ENCODE peak calls at places on chromosome 22, in nine cellular contexts. F is cardiac muscle cell, O is HCT116, G is dorsolateral prefrontal cortex, B is PC-9, N is fibroblast of pulmonary artery, V is heart right ventricle, J is PC-3, T is OCI-LY7. I is an unnamed sample.

GRCh38 chr22:31958625-31959239 is 14.4 kb downstream of the YWHAH start:
- DNase-seq in V (no peak), F (no peak), T (no peak), O (no peak), J (no peak), N (no peak), B (no peak), G (peak), I (no peak)

GRCh38 chr22:19429950-19430889 is 1.3 kb downstream of the HIRA start:
- DNase-seq in V (peak), O (no peak), N (peak), F (peak), B (no peak), G (no peak), T (peak), J (peak), I (peak)

GRCh38 chr22:33013531-33014162 is 44.5 kb downstream of the SYN3 start:
- DNase-seq in N (no peak), V (no peak), O (no peak), J (no peak), T (no peak), G (no peak), B (no peak), F (no peak), I (no peak)

GRCh38 chr22:26784772-26785171 is 127.4 kb downstream of the MIAT start:
- DNase-seq in O (no peak), T (no peak), G (no peak), B (no peak), J (no peak), F (no peak), V (no peak), N (no peak), I (no peak)

GRCh38 chr22:45906946-45907345 is 70.0 kb downstream of the WNT7B start:
- DNase-seq in V (no peak), N (no peak), J (no peak), F (no peak), O (no peak), B (no peak), T (no peak), G (no peak), I (no peak)

GRCh38 chr22:24474649-24475048 is 20.5 kb upstream of the UPB1 start:
- DNase-seq in N (no peak), B (no peak), T (no peak), F (no peak), O (no peak), G (no peak), V (no peak), J (no peak), I (peak)

GRCh38 chr22:19987394-19988306 is 29.0 kb downstream of the ARVCF start:
- DNase-seq in O (no peak), V (no peak), G (no peak), B (no peak), T (no peak), F (no peak), J (no peak), N (no peak), I (no peak)

GRCh38 chr22:41940853-41941765 is 5.8 kb downstream of the CENPM start:
- DNase-seq in T (peak), V (peak), J (peak), N (peak), F (peak), G (peak), B (peak), O (no peak), I (peak)

GRCh38 chr22:32583921-32584335 is 109.3 kb downstream of the FBXO7 start:
- DNase-seq in F (peak), G (no peak), T (no peak), O (no peak), J (no peak), V (no peak), N (peak), B (peak), I (peak)

GRCh38 chr22:45238431-45239377 is 2.0 kb downstream of the KIAA0930 start:
- DNase-seq in F (no peak), V (no peak), N (no peak), B (no peak), O (no peak), G (no peak), T (no peak), J (no peak), I (no peak)

GRCh38 chr22:27476729-27477128 is 324.8 kb downstream of the MN1 start:
- DNase-seq in V (no peak), F (no peak), T (no peak), B (peak), G (no peak), O (peak), J (peak), N (peak), I (peak)

GRCh38 chr22:17537155-17537554 is 26.1 kb upstream of the SLC25A18 start:
- DNase-seq in B (no peak), J (no peak), O (no peak), T (no peak), F (no peak), G (no peak), N (no peak), V (no peak), I (no peak)

GRCh38 chr22:29581799-29582198 is 886 bp upstream of the NIPSNAP1 start:
- DNase-seq in O (no peak), T (no peak), B (peak), F (no peak), N (no peak), V (no peak), G (no peak), J (peak), I (no peak)

GRCh38 chr22:40679964-40680818 is 907 bp downstream of the MCHR1 start:
- DNase-seq in B (no peak), T (no peak), N (peak), J (no peak), O (no peak), V (no peak), F (peak), G (no peak), I (peak)

GRCh38 chr22:19046719-19047609 is 75.2 kb downstream of the DGCR2 start:
- DNase-seq in N (no peak), V (no peak), J (no peak), O (no peak), F (no peak), T (no peak), G (peak), B (no peak), I (no peak)

GRCh38 chr22:24496234-24496633 is 1.1 kb downstream of the UPB1 start:
- DNase-seq in V (no peak), F (no peak), J (no peak), G (no peak), T (no peak), B (no peak), N (no peak), O (no peak), I (no peak)

GRCh38 chr22:41425704-41426365 is 20.8 kb downstream of the TOB2 start:
- DNase-seq in N (no peak), F (no peak), O (no peak), B (no peak), G (no peak), J (no peak), T (no peak), V (no peak), I (peak)

GRCh38 chr22:37025500-37026070 is 6.0 kb downstream of the MPST start:
- DNase-seq in J (no peak), O (no peak), N (no peak), G (no peak), F (no peak), B (no peak), V (no peak), T (no peak), I (no peak)

GRCh38 chr22:30245985-30246901 is at the start of gene LIF:
- DNase-seq in F (peak), J (no peak), N (peak), V (no peak), B (no peak), O (no peak), T (no peak), G (no peak), I (peak)

GRCh38 chr22:19597399-19597735 is 73.2 kb upstream of the CLDN5 start:
- DNase-seq in N (no peak), B (no peak), F (no peak), J (no peak), G (no peak), O (no peak), T (peak), V (no peak), I (no peak)

DNA sequence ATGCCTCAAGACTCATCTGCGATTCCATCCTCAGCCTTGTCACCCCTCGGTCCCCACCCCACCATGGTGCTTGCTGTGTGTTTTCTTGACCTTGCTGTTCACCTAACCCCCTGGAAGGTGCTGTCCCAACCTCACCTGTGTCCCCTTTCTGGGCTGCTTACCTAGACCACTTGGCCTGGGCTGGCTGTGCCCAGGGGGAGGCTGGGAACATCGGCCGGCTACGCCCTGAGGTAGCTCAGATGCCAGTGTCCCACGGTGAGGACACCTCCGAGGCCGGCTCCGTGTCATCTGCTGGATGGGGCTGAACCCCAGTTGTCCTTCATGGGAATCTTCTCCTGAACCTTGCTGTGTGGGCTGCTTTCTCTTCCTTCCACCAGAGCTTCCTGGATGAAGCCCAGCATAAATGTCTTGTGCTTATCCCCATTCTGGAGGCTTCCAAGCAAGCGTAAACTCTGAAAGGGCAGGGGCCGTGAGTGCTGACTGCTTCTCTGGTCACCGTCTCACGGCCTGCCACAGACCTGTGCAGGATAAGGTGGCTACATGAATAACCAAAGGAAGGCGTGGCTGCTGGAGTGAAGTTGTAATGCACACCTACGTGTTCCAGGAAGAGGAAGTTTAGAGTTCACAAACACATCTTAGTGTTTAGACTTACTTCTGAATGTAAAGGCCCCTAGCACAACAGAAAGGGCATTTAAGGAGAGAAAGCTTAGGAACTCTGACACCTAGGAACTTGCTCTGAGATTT is 724.3 kb downstream of the TBC1D22A start:
- DNase-seq in B (no peak), O (no peak), J (no peak), F (no peak), V (no peak), T (no peak), G (no peak), N (no peak), I (no peak)
- H3K4me3 ChIP-seq in B (no peak), O (no peak), J (no peak), F (no peak), V (no peak), T (no peak), G (no peak), N (no peak), I (no peak)

DNA sequence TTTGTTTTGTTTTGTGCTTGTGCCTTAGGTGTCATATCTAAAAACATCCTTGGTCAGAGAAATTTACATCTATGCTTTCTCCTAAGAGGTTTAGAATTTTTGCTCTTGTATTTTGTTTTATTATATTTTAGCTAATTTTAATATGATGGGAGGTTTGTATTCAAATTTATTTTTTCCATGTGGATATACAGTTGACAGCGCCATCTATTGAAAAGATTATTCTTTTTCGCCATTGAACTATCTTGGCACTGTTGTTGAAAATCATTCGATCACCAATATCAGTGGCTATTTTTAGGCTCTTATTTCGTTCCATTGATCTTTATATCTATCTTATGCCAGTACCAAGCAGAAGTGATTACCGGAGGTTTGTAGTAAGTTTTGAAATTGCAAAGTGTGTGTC is 510.3 kb downstream of the BRD1 start:
- DNase-seq in T (no peak), O (no peak), J (no peak), B (no peak), G (no peak), F (no peak), N (no peak), V (no peak), I (no peak)
- TF ChIP-seq CTCF in T (peak), O (peak), J (peak), B (peak), G (peak), F (no peak), N (no peak), V (no peak), I (no peak)

GRCh38 chr22:39457047-39457545 is 284 bp downstream of the MGAT3 start:
- DNase-seq in B (no peak), F (no peak), V (no peak), O (no peak), J (no peak), N (no peak), T (no peak), G (no peak), I (no peak)
- H3K4me3 ChIP-seq in B (no peak), F (peak), V (peak), O (no peak), J (no peak), N (no peak), T (peak), G (peak), I (peak)

DNA sequence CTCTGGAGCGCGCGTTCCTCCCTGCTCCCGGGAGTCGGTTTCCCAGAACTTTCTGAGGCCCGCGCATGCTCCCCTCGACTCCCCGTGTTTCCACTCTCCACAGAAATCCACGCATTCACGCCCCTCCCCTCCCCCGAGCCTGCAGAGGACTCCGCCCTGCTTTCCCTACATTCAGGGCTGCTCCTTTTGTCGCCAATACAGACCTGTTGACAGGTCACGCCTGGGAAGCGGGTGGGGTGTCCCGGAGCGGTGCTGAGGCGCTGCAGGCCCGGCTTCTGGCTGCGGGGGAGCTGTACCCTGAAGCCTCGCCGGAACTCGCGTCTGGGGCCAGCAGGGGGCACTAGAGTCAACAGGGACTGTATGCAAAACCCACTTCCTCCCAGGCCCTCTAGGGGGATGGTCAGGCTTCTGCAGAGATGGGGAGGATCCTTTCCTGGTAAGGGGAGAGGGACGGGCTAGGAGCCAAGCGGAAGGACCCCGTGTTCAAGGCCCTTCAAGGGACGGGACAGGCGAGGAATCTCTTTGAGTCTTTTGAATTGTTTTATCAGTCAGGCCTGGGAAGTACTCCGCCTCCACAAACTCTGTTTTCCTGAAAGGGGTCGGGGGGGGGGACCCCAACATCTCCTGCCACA is at the start of gene PRAME:
- DNase-seq in F (peak), J (peak), O (peak), T (peak), V (peak), B (no peak), G (no peak), N (peak), I (peak)
- TF ChIP-seq CTCF in F (peak), J (peak), O (peak), T (peak), V (peak), B (peak), G (peak), N (peak), I (peak)

GRCh38 chr22:23272371-23272770 is 92.1 kb downstream of the BCR start:
- DNase-seq in F (no peak), G (no peak), J (no peak), N (no peak), V (no peak), B (no peak), T (no peak), O (no peak), I (no peak)

GRCh38 chr22:23273445-23274145 is 93.3 kb downstream of the BCR start:
- DNase-seq in B (no peak), N (no peak), T (no peak), O (no peak), J (no peak), G (no peak), V (no peak), F (no peak), I (no peak)

GRCh38 chr22:23274146-23274526 is 93.8 kb downstream of the BCR start:
- DNase-seq in F (no peak), O (no peak), J (no peak), V (no peak), N (no peak), G (no peak), B (no peak), T (no peak), I (no peak)

GRCh38 chr22:23271597-23271908 is 91.2 kb downstream of the BCR start:
- DNase-seq in T (no peak), O (no peak), B (no peak), J (no peak), V (no peak), G (no peak), N (no peak), F (no peak), I (no peak)

GRCh38 chr22:23272834-23273233 is 92.5 kb downstream of the BCR start:
- DNase-seq in B (no peak), F (no peak), J (no peak), T (no peak), G (no peak), O (no peak), N (no peak), V (no peak), I (no peak)
- H3K4me3 ChIP-seq in B (no peak), F (no peak), J (no peak), T (no peak), G (no peak), O (no peak), N (no peak), V (no peak), I (no peak)

DNA sequence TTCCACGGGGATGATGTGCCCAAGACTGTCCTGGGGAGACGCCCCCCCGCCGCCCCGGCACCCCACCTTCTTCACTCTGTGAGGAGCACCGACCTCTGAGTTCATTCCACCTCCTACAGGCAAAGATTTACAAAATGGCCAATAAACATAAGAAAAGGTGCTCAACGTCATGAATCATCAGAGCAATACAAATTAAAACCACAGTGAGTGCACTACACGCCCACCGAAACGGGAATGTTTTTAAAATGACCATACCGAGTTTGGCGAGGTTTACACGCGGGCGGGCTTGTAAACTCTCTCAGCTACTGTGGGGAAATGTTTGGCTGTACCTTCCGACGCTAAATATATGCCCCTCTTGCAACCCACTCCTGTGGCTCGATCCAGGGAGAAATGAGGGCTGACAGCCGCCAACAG is 7.9 kb downstream of the NPTXR start:
- DNase-seq in N (no peak), O (no peak), V (no peak), J (peak), B (no peak), G (no peak), F (peak), T (no peak), I (peak)
- TF ChIP-seq CTCF in N (no peak), O (no peak), V (no peak), J (no peak), B (no peak), G (no peak), F (no peak), T (no peak), I (no peak)